ENCODE peak calls at places on chromosomes 11 and 22, in nine cellular contexts. D, L, Q, B, C, Y, Z, P and K are unnamed samples.

GRCh38 chr22:36220457-36220921 is 18.8 kb downstream of the APOL2 start:
- DNase-seq in D (no peak), L (no peak), Q (no peak), B (peak; percentile 36), C (peak; percentile 61), Y (no peak), Z (no peak), P (no peak), K (no peak)

GRCh38 chr22:19900707-19901436 is 40.7 kb upstream of the COMT start:
- DNase-seq in D (no peak), L (no peak), Q (no peak), B (no peak), C (no peak), Y (no peak), Z (no peak), P (no peak), K (no peak)

GRCh38 chr11:29255401-29255800 is 761.4 kb downstream of the KCNA4 start:
- DNase-seq in D (no peak), L (no peak), Q (no peak), B (peak; percentile 38), C (no peak), Y (no peak), Z (no peak), P (no peak), K (no peak)

GRCh38 chr11:85752890-85753581 is 57.9 kb downstream of the SYTL2 start:
- DNase-seq in D (no peak), L (peak; percentile 80), Q (no peak), B (no peak), C (no peak), Y (no peak), Z (peak; percentile 23), P (peak; percentile 89), K (no peak)

GRCh38 chr22:31853736-31854500 is 90.4 kb upstream of the YWHAH start:
- DNase-seq in D (peak; percentile 37), L (no peak), Q (no peak), B (no peak), C (no peak), Y (no peak), Z (no peak), P (no peak), K (no peak)

GRCh38 chr11:84408946-84409411 is 1122.8 kb upstream of the CCDC90B start:
- DNase-seq in D (no peak), L (no peak), Q (no peak), B (peak; percentile 30), C (no peak), Y (no peak), Z (peak; percentile 2), P (no peak), K (no peak)

GRCh38 chr11:76293189-76293631 is 86.9 kb upstream of the WNT11 start:
- DNase-seq in D (no peak), L (no peak), Q (peak; percentile 78), B (no peak), C (no peak), Y (no peak), Z (no peak), P (no peak), K (no peak)

GRCh38 chr22:19039796-19040580 is 82.2 kb downstream of the DGCR2 start:
- DNase-seq in D (peak; percentile 23), L (peak; percentile 65), Q (no peak), B (no peak), C (no peak), Y (no peak), Z (no peak), P (no peak), K (no peak)

GRCh38 chr11:69642549-69642912 is 1.6 kb downstream of the CCND1 start:
- DNase-seq in D (no peak), L (peak; percentile 90), Q (no peak), B (no peak), C (no peak), Y (no peak), Z (peak; percentile 69), P (peak; percentile 33), K (no peak)

GRCh38 chr22:50703726-50704509 is 31.3 kb downstream of the SHANK3 start:
- DNase-seq in D (peak; percentile 26), L (peak; percentile 64), Q (no peak), B (no peak), C (no peak), Y (peak; percentile 8), Z (no peak), P (no peak), K (no peak)

GRCh38 chr11:124865181-124865901 is at the start of gene ROBO3:
- DNase-seq in D (no peak), L (no peak), Q (no peak), B (no peak), C (no peak), Y (no peak), Z (no peak), P (no peak), K (no peak)

DNA sequence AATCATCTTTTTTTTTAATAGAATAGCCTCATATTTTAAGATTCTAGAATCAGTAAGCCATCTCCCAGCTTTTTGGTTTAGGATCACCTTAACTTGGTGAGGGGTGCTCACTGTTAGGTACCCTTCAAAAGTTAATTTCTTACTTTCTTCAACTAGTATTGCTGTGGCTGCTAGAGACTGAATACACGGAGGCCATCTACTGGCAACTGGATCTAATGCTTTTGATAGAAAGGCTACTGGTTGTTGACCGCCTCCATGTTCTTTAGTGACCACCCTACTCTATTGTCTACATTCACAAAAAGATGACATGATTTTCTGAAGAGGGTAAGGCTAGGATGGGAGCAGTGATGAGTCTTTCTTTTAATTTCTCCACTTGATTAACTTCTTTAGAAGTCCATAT is 16.7 kb upstream of the ALDH3B2 start:
- DNase-seq in D (no peak), L (no peak), Q (no peak), B (no peak), C (no peak), Y (no peak), Z (no peak), P (no peak), K (no peak)
- TF ChIP-seq CTCF in D (no peak), L (no peak), Q (no peak), B (peak; percentile 35), C (no peak), Y (no peak), Z (peak; percentile 52), P (no peak), K (peak; percentile 50)

DNA sequence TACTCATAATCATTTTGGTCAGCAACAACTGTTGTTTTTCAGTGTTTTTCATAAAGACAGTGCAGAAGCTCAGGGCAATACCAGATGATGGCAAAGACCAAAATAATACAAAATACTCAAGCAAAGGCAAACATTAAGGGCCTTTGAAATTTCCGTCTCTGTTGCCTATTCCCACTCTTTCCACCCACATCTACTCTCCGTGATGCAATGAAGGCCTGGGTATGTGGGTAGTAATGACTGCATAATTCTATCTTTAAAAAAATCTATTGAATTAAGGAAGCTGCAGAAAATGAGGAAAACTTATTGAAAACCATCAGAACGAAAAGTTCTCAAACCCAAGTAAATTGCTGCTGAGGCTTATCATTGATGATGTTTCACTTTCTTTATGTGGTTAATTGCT is 203.3 kb downstream of the MAML2 start:
- DNase-seq in D (no peak), L (no peak), Q (no peak), B (no peak), C (no peak), Y (no peak), Z (no peak), P (no peak), K (no peak)
- H3K4me3 ChIP-seq in D (no peak overlapping the region), L (no peak overlapping the region), Q (no peak overlapping the region), B (no peak overlapping the region), C (no peak overlapping the region), Y (no peak overlapping the region), Z (no peak overlapping the region), P (no peak overlapping the region), K (no peak overlapping the region)

DNA sequence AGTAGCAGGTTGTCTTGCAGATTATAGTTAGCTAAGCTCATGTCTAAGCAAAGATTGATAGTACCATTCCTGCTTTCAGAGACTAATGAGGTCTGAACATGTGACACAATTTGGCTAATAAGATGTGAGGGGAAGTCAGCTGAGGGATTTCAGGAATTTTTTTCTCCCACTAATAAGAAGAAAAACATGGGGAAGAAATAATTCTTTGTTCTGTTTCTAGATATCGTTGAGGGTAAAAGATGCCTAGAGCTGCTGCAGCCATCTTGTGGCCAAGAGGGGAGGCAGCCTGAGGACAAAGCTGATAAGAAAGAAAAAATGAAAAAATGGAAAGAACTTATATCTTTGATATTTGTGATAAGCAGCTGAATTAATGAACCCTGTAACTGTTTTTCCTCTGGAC is 1334.4 kb downstream of the LRRC4C start:
- DNase-seq in D (no peak), L (no peak), Q (no peak), B (no peak), C (no peak), Y (no peak), Z (peak; percentile 94), P (no peak), K (no peak)
- TF ChIP-seq CTCF in D (no peak), L (no peak), Q (no peak), B (no peak), C (no peak), Y (no peak), Z (peak; percentile 100), P (no peak), K (peak; percentile 86)

DNA sequence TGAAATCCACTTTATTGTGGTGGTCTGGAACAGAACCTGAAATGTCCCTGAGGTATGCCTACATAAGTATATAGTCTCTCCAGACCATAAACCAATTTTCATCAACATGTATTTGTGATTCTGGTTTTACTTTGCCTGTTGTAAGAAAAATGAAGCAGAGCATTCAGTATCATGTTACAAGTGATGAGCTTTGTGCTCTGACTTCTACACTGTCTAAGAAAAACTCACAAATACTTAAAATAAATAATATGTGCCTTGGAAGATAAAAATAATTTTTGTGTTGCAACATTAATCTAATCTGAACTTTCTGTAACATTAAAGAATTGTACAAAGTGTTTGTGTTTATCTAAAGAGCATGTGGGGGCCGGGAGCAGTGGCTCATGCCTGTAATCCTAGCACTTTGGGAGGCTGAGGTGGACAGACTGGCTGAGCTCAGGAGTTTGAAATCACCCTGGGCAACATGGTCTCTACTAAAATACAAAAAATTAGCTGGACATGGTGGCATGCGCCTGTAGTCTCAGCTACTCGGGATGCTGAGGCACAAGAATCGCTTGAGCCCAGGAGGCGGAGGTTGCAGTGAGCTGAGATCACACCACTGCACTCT is 219.5 kb downstream of the SOX6 start:
- DNase-seq in D (no peak), L (no peak), Q (no peak), B (no peak), C (no peak), Y (no peak), Z (no peak), P (no peak), K (no peak)
- H3K4me3 ChIP-seq in D (no peak overlapping the region), L (no peak overlapping the region), Q (no peak overlapping the region), B (no peak overlapping the region), C (no peak overlapping the region), Y (no peak overlapping the region), Z (no peak overlapping the region), P (no peak overlapping the region), K (no peak overlapping the region)